ENCODE peak calls at places on chromosome 19, in eight cellular contexts. A is left ventricle myocardium inferior, B is astrocyte of the spinal cord, O is Peyer's patch, U is body of pancreas, F is MCF 10A, W is kidney epithelial cell, X is coronary artery. V is an unnamed sample.

GRCh38 chr19:10388957-10389356 is 8.6 kb upstream of the TYK2 start:
- DNase-seq in A (peak), B (peak), O (peak), U (peak), F (peak), W (no peak), X (no peak), V (peak)

GRCh38 chr19:14826006-14826405 is 9.0 kb downstream of the OR7A5 start:
- DNase-seq in A (no peak), B (no peak), O (no peak), U (no peak), F (peak), W (no peak), X (no peak), V (no peak)

GRCh38 chr19:998064-998463 is 2.2 kb upstream of the GRIN3B start:
- DNase-seq in A (no peak), B (no peak), O (no peak), U (no peak), F (no peak), W (no peak), X (no peak), V (no peak)

GRCh38 chr19:9406798-9407352 is 28.5 kb downstream of the ZNF266 start:
- DNase-seq in A (peak), B (peak), O (peak), U (peak), F (no peak), W (peak), X (peak), V (no peak)

GRCh38 chr19:52524086-52524485 is 3.4 kb upstream of the ZNF808 start:
- DNase-seq in A (no peak), B (no peak), O (no peak), U (no peak), F (no peak), W (no peak), X (no peak), V (no peak)

GRCh38 chr19:40542197-40542859 is 34.3 kb upstream of the SHKBP1 start:
- DNase-seq in A (peak), B (no peak), O (peak), U (peak), F (no peak), W (no peak), X (peak), V (no peak)

GRCh38 chr19:3025516-3025890 is 3.6 kb downstream of the TLE2 start:
- DNase-seq in A (no peak), B (no peak), O (no peak), U (no peak), F (no peak), W (no peak), X (no peak), V (no peak)

GRCh38 chr19:48419158-48419920 is 25.9 kb downstream of the GRIN2D start:
- DNase-seq in A (peak), B (peak), O (no peak), U (no peak), F (no peak), W (no peak), X (no peak), V (no peak)

GRCh38 chr19:47891622-47891922 is 5.5 kb upstream of the SULT2A1 start:
- DNase-seq in A (no peak), B (no peak), O (no peak), U (no peak), F (no peak), W (no peak), X (no peak), V (no peak)

GRCh38 chr19:9941236-9941635 is 4.9 kb upstream of the OLFM2 start:
- DNase-seq in A (no peak), B (no peak), O (no peak), U (no peak), F (no peak), W (no peak), X (no peak), V (no peak)

GRCh38 chr19:30812099-30812684 is 440.0 kb downstream of the ZNF536 start:
- DNase-seq in A (no peak), B (no peak), O (no peak), U (no peak), F (no peak), W (no peak), X (no peak), V (no peak)

GRCh38 chr19:35029737-35030256 is 473 bp upstream of the SCN1B start:
- DNase-seq in A (no peak), B (peak), O (no peak), U (no peak), F (no peak), W (no peak), X (no peak), V (no peak)

GRCh38 chr19:5676711-5677110 is 3.6 kb downstream of the MICOS13 start:
- DNase-seq in A (no peak), B (no peak), O (no peak), U (no peak), F (no peak), W (no peak), X (no peak), V (no peak)

GRCh38 chr19:4326215-4326836 is 12.3 kb downstream of the STAP2 start:
- DNase-seq in A (no peak), B (no peak), O (no peak), U (no peak), F (no peak), W (no peak), X (no peak), V (no peak)

GRCh38 chr19:13781547-13781946 is 7.3 kb downstream of the C19orf53 start:
- DNase-seq in A (peak), B (peak), O (no peak), U (no peak), F (peak), W (no peak), X (peak), V (no peak)

GRCh38 chr19:34481861-34482379 is 362 bp downstream of the WTIP start:
- DNase-seq in A (peak), B (no peak), O (no peak), U (no peak), F (peak), W (no peak), X (no peak), V (no peak)

GRCh38 chr19:43526884-43527859 is at the start of gene ETHE1:
- DNase-seq in A (peak), B (peak), O (peak), U (peak), F (peak), W (no peak), X (peak), V (peak)

GRCh38 chr19:14004619-14005380 is 1.3 kb downstream of the RFX1 start:
- DNase-seq in A (peak), B (no peak), O (peak), U (peak), F (no peak), W (no peak), X (peak), V (no peak)

GRCh38 chr19:28516415-28516872 is 696.5 kb downstream of the UQCRFS1 start:
- DNase-seq in A (no peak), B (no peak), O (no peak), U (no peak), F (no peak), W (no peak), X (no peak), V (no peak)

GRCh38 chr19:46746281-46746965 is at the start of gene STRN4:
- DNase-seq in A (peak), B (no peak), O (peak), U (no peak), F (no peak), W (no peak), X (peak), V (peak)

GRCh38 chr19:24140099-24140498 is 53.1 kb downstream of the ZNF254 start:
- DNase-seq in A (no peak), B (peak), O (no peak), U (no peak), F (peak), W (peak), X (no peak), V (no peak)

GRCh38 chr19:53157601-53158000 is 1.3 kb downstream of the ZNF347 start:
- DNase-seq in A (no peak), B (peak), O (no peak), U (no peak), F (no peak), W (no peak), X (no peak), V (no peak)

GRCh38 chr19:51628153-51628939 is 1.9 kb downstream of the SIGLEC5 start:
- DNase-seq in A (no peak), B (no peak), O (no peak), U (no peak), F (no peak), W (no peak), X (no peak), V (no peak)

GRCh38 chr19:46299004-46299509 is 2.2 kb downstream of the HIF3A start:
- DNase-seq in A (peak), B (peak), O (peak), U (peak), F (peak), W (peak), X (peak), V (peak)

GRCh38 chr19:13610042-13610691 is 103.9 kb upstream of the CACNA1A start:
- DNase-seq in A (no peak), B (no peak), O (peak), U (no peak), F (no peak), W (no peak), X (no peak), V (no peak)

GRCh38 chr19:2455481-2456300 is 1.1 kb downstream of the LMNB2 start:
- DNase-seq in A (peak), B (no peak), O (no peak), U (no peak), F (peak), W (no peak), X (no peak), V (peak)

GRCh38 chr19:5189318-5189607 is 151.3 kb downstream of the PTPRS start:
- DNase-seq in A (no peak), B (no peak), O (no peak), U (no peak), F (no peak), W (no peak), X (no peak), V (no peak)

GRCh38 chr19:1154731-1155351 is 19.2 kb downstream of the SBNO2 start:
- DNase-seq in A (peak), B (peak), O (peak), U (peak), F (peak), W (no peak), X (peak), V (no peak)

GRCh38 chr19:9906475-9907087 is 29.7 kb downstream of the OLFM2 start:
- DNase-seq in A (no peak), B (no peak), O (no peak), U (no peak), F (no peak), W (no peak), X (no peak), V (no peak)

GRCh38 chr19:46607441-46607841 is 6.3 kb downstream of the CALM3 start:
- DNase-seq in A (no peak), B (no peak), O (no peak), U (no peak), F (no peak), W (no peak), X (no peak), V (no peak)

GRCh38 chr19:741506-742131 is 9.3 kb upstream of the MISP start:
- DNase-seq in A (no peak), B (no peak), O (no peak), U (no peak), F (peak), W (no peak), X (no peak), V (no peak)

DNA sequence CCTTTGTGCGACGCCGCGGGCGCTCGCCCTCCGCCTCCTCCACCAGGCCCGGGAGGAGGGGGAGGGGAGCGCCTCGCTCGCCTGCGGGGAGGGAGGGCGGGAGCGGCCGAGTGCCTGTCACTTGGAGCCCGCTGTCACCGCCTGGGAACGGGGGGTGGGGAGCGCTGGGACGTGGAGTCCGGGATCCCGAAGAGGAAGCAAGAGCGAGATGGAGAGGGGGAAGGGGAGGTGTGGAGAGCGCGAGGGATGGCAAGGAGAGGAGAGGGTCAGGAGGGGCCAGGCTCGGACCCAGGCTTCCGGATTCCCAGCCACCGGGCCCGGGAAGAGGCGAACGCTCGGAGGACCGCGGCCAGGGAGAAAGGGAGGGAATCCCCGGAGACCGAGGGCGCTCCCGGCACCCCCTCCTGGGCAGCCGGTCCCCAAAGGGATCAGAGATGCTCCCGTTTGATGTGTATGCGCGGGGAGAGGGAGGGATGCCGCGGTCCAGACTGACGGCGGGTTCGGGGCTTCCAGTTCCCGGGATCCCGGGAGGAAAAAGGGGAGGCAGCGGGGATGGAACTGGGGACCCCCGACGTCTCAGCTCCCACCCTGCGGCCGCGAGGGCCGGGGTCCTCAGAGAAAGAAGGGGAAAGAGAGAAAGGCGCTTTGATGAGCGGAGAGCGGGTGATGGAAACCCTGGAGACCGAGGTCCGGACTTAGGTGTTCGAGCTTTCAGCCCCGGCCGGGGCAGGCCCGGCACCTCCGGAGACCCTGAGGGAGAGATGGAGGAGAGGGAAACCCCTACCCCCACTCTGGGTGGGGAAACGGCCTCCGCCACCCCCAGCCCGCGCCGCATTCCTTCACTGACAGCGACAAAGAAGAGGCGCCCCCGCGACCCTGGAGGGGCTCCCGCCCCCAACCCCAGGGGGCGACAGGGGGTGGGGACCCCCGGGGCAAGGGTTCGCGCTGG is 4.7 kb upstream of the DPF1 start:
- DNase-seq in A (no peak), B (no peak), O (no peak), U (no peak), F (no peak), W (no peak), X (no peak), V (no peak)
- TF ChIP-seq CTCF in A (no peak), B (no peak), O (no peak), U (no peak), F (no peak), W (no peak), X (no peak), V (no peak)

GRCh38 chr19:12085074-12085818 is 20.7 kb downstream of the ZNF844 start:
- DNase-seq in A (no peak), B (no peak), O (no peak), U (no peak), F (no peak), W (no peak), X (no peak), V (no peak)

GRCh38 chr19:12093777-12094176 is 29.2 kb downstream of the ZNF844 start:
- DNase-seq in A (no peak), B (no peak), O (no peak), U (no peak), F (no peak), W (no peak), X (no peak), V (no peak)

GRCh38 chr19:12092065-12092867 is 27.7 kb downstream of the ZNF844 start:
- DNase-seq in A (peak), B (peak), O (peak), U (peak), F (no peak), W (no peak), X (peak), V (peak)

GRCh38 chr19:12095111-12095790 is 30.7 kb downstream of the ZNF844 start:
- DNase-seq in A (no peak), B (no peak), O (no peak), U (no peak), F (no peak), W (no peak), X (no peak), V (no peak)

GRCh38 chr19:12090807-12091206 is 26.3 kb downstream of the ZNF844 start:
- DNase-seq in A (peak), B (peak), O (peak), U (peak), F (no peak), W (no peak), X (peak), V (peak)
- TF ChIP-seq CTCF in A (peak), B (peak), O (peak), U (peak), F (no peak), W (peak), X (peak), V (peak)

DNA sequence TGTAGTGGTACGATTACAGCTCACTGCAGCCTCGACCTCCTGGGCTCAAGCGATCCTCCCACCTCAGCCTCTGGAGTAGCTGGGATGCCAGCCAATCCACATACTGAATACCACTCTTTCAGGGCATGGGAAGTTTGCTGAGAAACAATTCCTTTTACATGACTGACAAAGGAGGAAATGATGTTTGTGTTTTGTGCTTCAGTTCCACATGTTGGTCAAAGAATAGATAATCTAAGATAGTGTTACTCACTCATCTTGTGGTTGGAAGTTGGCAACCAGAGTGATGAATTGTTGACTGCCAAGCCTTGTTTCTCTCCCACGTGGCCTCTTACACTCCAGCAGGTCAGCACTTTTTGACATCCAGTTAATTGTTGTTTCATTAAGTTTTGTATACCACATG is 7.6 kb downstream of the MBD3L2B start:
- DNase-seq in A (no peak), B (no peak), O (no peak), U (no peak), F (peak), W (no peak), X (no peak), V (no peak)
- TF ChIP-seq CTCF in A (no peak), B (no peak), O (no peak), U (no peak), F (no peak), W (no peak), X (no peak), V (no peak)

GRCh38 chr19:18208098-18208951 is 4.5 kb upstream of the RAB3A start:
- DNase-seq in A (peak), B (no peak), O (peak), U (peak), F (peak), W (no peak), X (no peak), V (no peak)
- TF ChIP-seq CTCF in A (peak), B (peak), O (peak), U (peak), F (peak), W (peak), X (peak), V (peak)

GRCh38 chr19:42246143-42246868 is 3.9 kb upstream of the GSK3A start:
- DNase-seq in A (peak), B (peak), O (peak), U (peak), F (peak), W (no peak), X (peak), V (peak)
- TF ChIP-seq CTCF in A (peak), B (peak), O (peak), U (peak), F (peak), W (peak), X (peak), V (no peak)

GRCh38 chr19:15998166-15998565 is 49.4 kb downstream of the OR10H4 start:
- DNase-seq in A (no peak), B (no peak), O (no peak), U (no peak), F (no peak), W (no peak), X (no peak), V (no peak)

GRCh38 chr19:16000024-16000687 is 51.3 kb downstream of the OR10H4 start:
- DNase-seq in A (no peak), B (no peak), O (no peak), U (no peak), F (no peak), W (no peak), X (no peak), V (no peak)

GRCh38 chr19:16002985-16003384 is 54.2 kb downstream of the OR10H4 start:
- DNase-seq in A (no peak), B (no peak), O (no peak), U (no peak), F (no peak), W (no peak), X (no peak), V (no peak)

GRCh38 chr19:16002380-16002779 is 53.6 kb downstream of the OR10H4 start:
- DNase-seq in A (no peak), B (no peak), O (no peak), U (no peak), F (no peak), W (no peak), X (no peak), V (no peak)

GRCh38 chr19:16001481-16002312 is 52.9 kb downstream of the OR10H4 start:
- DNase-seq in A (no peak), B (peak), O (peak), U (peak), F (peak), W (peak), X (no peak), V (no peak)
- TF ChIP-seq CTCF in A (no peak), B (no peak), O (no peak), U (no peak), F (no peak), W (no peak), X (no peak), V (no peak)

DNA sequence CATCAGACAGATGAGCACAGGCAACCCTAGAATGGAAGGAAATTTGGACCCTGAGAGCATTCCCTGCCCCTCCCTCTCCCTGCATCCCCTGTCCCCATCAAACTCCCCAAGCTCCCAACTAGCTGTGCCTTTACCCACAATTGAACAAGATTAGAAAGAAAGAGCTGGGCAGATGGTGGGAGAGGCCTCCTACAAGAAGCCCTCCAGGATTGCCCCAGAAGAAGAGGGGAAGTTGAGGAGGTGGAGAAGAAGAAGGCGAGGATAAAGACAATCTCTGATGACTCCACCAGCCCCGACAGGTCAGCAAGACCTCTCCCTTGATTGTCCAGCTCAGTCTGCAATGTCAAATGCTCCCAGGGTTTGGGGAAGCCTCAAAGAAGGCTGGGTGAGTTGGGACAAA is 11.9 kb downstream of the UNC13A start:
- DNase-seq in A (no peak), B (no peak), O (no peak), U (no peak), F (no peak), W (no peak), X (no peak), V (no peak)
- TF ChIP-seq CTCF in A (no peak), B (no peak), O (no peak), U (no peak), F (no peak), W (no peak), X (no peak), V (no peak)

GRCh38 chr19:49567722-49568454 is 12.5 kb downstream of the NOSIP start:
- DNase-seq in A (no peak), B (peak), O (no peak), U (no peak), F (no peak), W (no peak), X (no peak), V (no peak)
- TF ChIP-seq CTCF in A (no peak), B (no peak), O (no peak), U (no peak), F (no peak), W (no peak), X (no peak), V (no peak)